ENCODE peak calls at places on chromosome 14, in six cellular contexts. X, M, L, U, D and T are unnamed samples.

GRCh38 chr14:103625361-103626095 is 3.5 kb upstream of the KLC1 start:
- DNase-seq in M (peak), U (peak), D (no peak), X (no peak), L (no peak), T (peak)

GRCh38 chr14:31207287-31207745 is 277 bp downstream of the HECTD1 start:
- DNase-seq in X (no peak), M (no peak), L (no peak), D (no peak), U (no peak), T (no peak)

GRCh38 chr14:90593254-90594040 is 196.6 kb downstream of the CALM1 start:
- DNase-seq in U (no peak), L (no peak), X (no peak), M (no peak), D (no peak), T (no peak)

GRCh38 chr14:19920021-19920657 is at the start of gene OR4K5:
- DNase-seq in X (no peak), M (no peak), U (no peak), L (no peak), D (no peak), T (no peak)

GRCh38 chr14:76929927-76930326 is 98.6 kb downstream of the IRF2BPL start:
- DNase-seq in X (no peak), D (peak), M (peak), U (no peak), L (no peak), T (peak)

GRCh38 chr14:73591690-73592448 is at the start of gene ACOT4:
- DNase-seq in M (peak), L (peak), X (no peak), U (peak), D (peak), T (peak)

GRCh38 chr14:93017341-93017797 is 94.4 kb downstream of the CHGA start:
- DNase-seq in L (no peak), M (no peak), U (no peak), D (no peak), X (no peak), T (no peak)

GRCh38 chr14:59189281-59189821 is 884 bp downstream of the DAAM1 start:
- DNase-seq in D (peak), M (peak), U (no peak), L (peak), X (no peak), T (no peak)

GRCh38 chr14:24941719-24942118 is 108.2 kb downstream of the STXBP6 start:
- DNase-seq in U (peak), L (no peak), D (no peak), X (no peak), M (peak), T (peak)

GRCh38 chr14:75088566-75089373 is 19.3 kb downstream of the ZC2HC1C start:
- DNase-seq in X (peak), U (peak), D (peak), L (peak), M (peak), T (peak)

GRCh38 chr14:89955022-89955414 is 488 bp upstream of the EFCAB11 start:
- DNase-seq in L (no peak), M (no peak), D (no peak), X (no peak), U (no peak), T (no peak)

GRCh38 chr14:90791481-90791880 is 24.7 kb downstream of the TTC7B start:
- DNase-seq in L (no peak), M (no peak), D (no peak), X (no peak), U (no peak), T (no peak)

GRCh38 chr14:32354716-32355115 is 25.6 kb downstream of the AKAP6 start:
- DNase-seq in M (peak), X (no peak), L (peak), D (no peak), U (peak), T (no peak)

GRCh38 chr14:53912121-53912520 is 44.5 kb downstream of the BMP4 start:
- DNase-seq in U (no peak), M (no peak), X (no peak), D (no peak), L (no peak), T (no peak)

GRCh38 chr14:36655054-36655381 is 6.6 kb upstream of the PAX9 start:
- DNase-seq in M (no peak), D (no peak), X (no peak), L (no peak), U (no peak), T (no peak)

GRCh38 chr14:78088941-78089340 is 81.2 kb upstream of the NRXN3 start:
- DNase-seq in U (no peak), L (no peak), D (no peak), M (peak), X (no peak), T (no peak)

GRCh38 chr14:47278233-47278842 is 397.1 kb downstream of the MDGA2 start:
- DNase-seq in D (no peak), L (peak), U (peak), X (no peak), M (peak), T (peak)

GRCh38 chr14:104284636-104285482 is 146.5 kb downstream of the KIF26A start:
- DNase-seq in M (no peak), D (no peak), U (peak), X (no peak), L (peak), T (peak)

GRCh38 chr14:68784995-68785816 is 7.7 kb downstream of the ZFP36L1 start:
- DNase-seq in X (no peak), L (no peak), U (peak), M (no peak), D (no peak), T (no peak)

GRCh38 chr14:75229923-75230792 is 48.5 kb upstream of the FOS start:
- DNase-seq in M (peak), D (peak), L (no peak), X (no peak), U (peak), T (peak)